ENCODE peak calls at places on chromosomes 2 and 18, in seven cellular contexts. X, Z, G, U, C, M and T are unnamed samples.

GRCh38 chr2:60294901-60295590 is 258.4 kb downstream of the BCL11A start:
- DNase-seq in G (no peak), C (no peak), X (no peak), Z (no peak), M (no peak), U (peak), T (no peak)

GRCh38 chr2:84894758-84895520 is 10.5 kb upstream of the TMSB10 start:
- DNase-seq in U (peak), G (no peak), C (no peak), X (no peak), M (no peak), Z (peak), T (no peak)

GRCh38 chr2:9752441-9753275 is 90.6 kb upstream of the TAF1B start:
- DNase-seq in Z (no peak), X (peak), U (peak), C (no peak), M (no peak), G (no peak), T (no peak)

GRCh38 chr2:122929347-122929746 is 1095.7 kb upstream of the CNTNAP5 start:
- DNase-seq in U (no peak), M (no peak), X (no peak), C (no peak), Z (no peak), G (no peak), T (no peak)

GRCh38 chr2:201180010-201180409 is 2.9 kb upstream of the CASP10 start:
- DNase-seq in M (no peak), U (no peak), C (no peak), X (no peak), Z (peak), G (no peak), T (no peak)

GRCh38 chr2:170554278-170554955 is 160.7 kb upstream of the SP5 start:
- DNase-seq in X (no peak), U (peak), C (no peak), G (peak), M (peak), Z (no peak), T (no peak)

GRCh38 chr2:46306988-46307655 is 9.9 kb downstream of the EPAS1 start:
- DNase-seq in M (no peak), G (no peak), C (no peak), U (no peak), X (no peak), Z (no peak), T (no peak)

GRCh38 chr2:108988796-108989713 is at the start of gene EDAR:
- DNase-seq in X (no peak), G (no peak), M (no peak), Z (peak), C (no peak), U (peak), T (peak)

GRCh38 chr2:227460079-227460485 is 11.9 kb upstream of the AGFG1 start:
- DNase-seq in C (no peak), X (no peak), G (peak), Z (peak), U (peak), M (no peak), T (peak)

GRCh38 chr2:164061129-164061746 is 325.4 kb upstream of the FIGN start:
- DNase-seq in X (no peak), C (peak), U (peak), G (no peak), M (no peak), Z (peak), T (peak)

GRCh38 chr2:73006969-73007710 is 64.4 kb downstream of the SFXN5 start:
- DNase-seq in C (no peak), X (no peak), Z (no peak), M (no peak), U (no peak), G (no peak), T (no peak)

GRCh38 chr2:75846683-75847190 is 136.0 kb upstream of the GCFC2 start:
- DNase-seq in Z (peak), X (no peak), G (no peak), M (no peak), U (no peak), C (no peak), T (no peak)

GRCh38 chr2:72012886-72013574 is 134.6 kb downstream of the CYP26B1 start:
- DNase-seq in Z (no peak), M (no peak), X (peak), C (no peak), U (peak), G (no peak), T (no peak)

GRCh38 chr18:74994502-74995403 is 214.2 kb downstream of the PTGR3 start:
- DNase-seq in M (no peak), X (no peak), Z (peak), C (peak), U (peak), G (no peak), T (peak)

GRCh38 chr2:153388246-153388645 is 90.3 kb downstream of the RPRM start:
- DNase-seq in C (no peak), Z (no peak), X (no peak), U (peak), M (no peak), G (no peak), T (no peak)

GRCh38 chr2:241629762-241630435 is 7.1 kb downstream of the THAP4 start:
- DNase-seq in M (no peak), U (no peak), Z (no peak), C (no peak), X (no peak), G (no peak), T (no peak)

GRCh38 chr2:10541081-10541480 is 93.0 kb upstream of the ODC1 start:
- DNase-seq in U (no peak), X (no peak), G (no peak), Z (no peak), M (no peak), C (no peak), T (no peak)

GRCh38 chr2:97871096-97871780 is 124.5 kb downstream of the TMEM131 start:
- DNase-seq in X (no peak), M (no peak), G (peak), C (no peak), U (peak), Z (no peak), T (no peak)

GRCh38 chr2:165120740-165121467 is 82.9 kb downstream of the SCN3A start:
- DNase-seq in X (no peak), Z (no peak), C (no peak), M (no peak), G (no peak), U (no peak), T (no peak)

GRCh38 chr2:186641807-186642321 is 52.0 kb upstream of the FAM171B start:
- DNase-seq in G (peak), C (peak), U (peak), Z (peak), X (no peak), M (peak), T (peak)

GRCh38 chr18:67815280-67815679 is 298.8 kb upstream of the DSEL start:
- DNase-seq in G (no peak), X (no peak), C (no peak), M (no peak), Z (no peak), U (no peak), T (no peak)

GRCh38 chr2:28394331-28394877 is 1.7 kb downstream of the FOSL2 start:
- DNase-seq in U (no peak), X (no peak), G (no peak), M (no peak), Z (no peak), C (no peak), T (no peak)

GRCh38 chr2:149877913-149878312 is 290.3 kb upstream of the MMADHC start:
- DNase-seq in M (no peak), C (no peak), Z (no peak), U (peak), G (no peak), X (no peak), T (no peak)

GRCh38 chr2:232981356-232981755 is 31.7 kb downstream of the NGEF start:
- DNase-seq in M (no peak), U (no peak), G (no peak), C (no peak), Z (no peak), X (peak), T (no peak)

GRCh38 chr18:46575851-46576250 is 81.2 kb downstream of the LOXHD1 start:
- DNase-seq in C (no peak), G (no peak), U (no peak), Z (no peak), M (no peak), X (no peak), T (no peak)

GRCh38 chr2:219252084-219252483 is 959 bp upstream of the TUBA4B start:
- DNase-seq in C (no peak), M (no peak), Z (no peak), X (peak), G (no peak), U (no peak), T (no peak)